ENCODE peak calls at places on chromosome 6, in seven cellular contexts. K is esophagus squamous epithelium, N is mesothelial cell of epicardium, S is psoas muscle, B is colonic mucosa, O is RWPE1, V is thoracic aorta. F is an unnamed sample.

GRCh38 chr6:107082045-107082444 is 33.3 kb downstream of the BEND3 start:
- DNase-seq in K (no peak), N (no peak), S (no peak), B (no peak), O (peak; percentile 31), V (no peak), F (no peak)

GRCh38 chr6:3516094-3516493 is 59.2 kb upstream of the SLC22A23 start:
- DNase-seq in K (no peak), N (no peak), S (no peak), B (no peak), O (no peak), V (no peak), F (no peak)

GRCh38 chr6:158441639-158442308 is 118.1 kb upstream of the TMEM181 start:
- DNase-seq in K (no peak), N (no peak), S (peak; percentile 27), B (peak; percentile 21), O (no peak), V (no peak), F (no peak)

GRCh38 chr6:167501831-167502385 is 177.0 kb downstream of the TTLL2 start:
- DNase-seq in K (no peak), N (no peak), S (no peak), B (peak; percentile 55), O (no peak), V (no peak), F (no peak)

GRCh38 chr6:13248549-13248948 is 79.8 kb downstream of the TBC1D7 start:
- DNase-seq in K (no peak), N (no peak), S (no peak), B (no peak), O (no peak), V (no peak), F (no peak)

GRCh38 chr6:32529697-32530429 is at the start of gene HLA-DRB5:
- DNase-seq in K (no peak), N (no peak), S (no peak), B (no peak), O (no peak), V (no peak), F (peak; percentile 30)

GRCh38 chr6:170128346-170128745 is 162.5 kb downstream of the DLL1 start:
- DNase-seq in K (no peak), N (peak; percentile 5), S (no peak), B (peak; percentile 14), O (no peak), V (no peak), F (no peak)

GRCh38 chr6:46925563-46926253 is 4.0 kb upstream of the ADGRF5 start:
- DNase-seq in K (no peak), N (no peak), S (peak; percentile 38), B (no peak), O (peak; percentile 64), V (peak; percentile 41), F (no peak)

GRCh38 chr6:135196739-135197510 is 15.8 kb downstream of the MYB start:
- DNase-seq in K (no peak), N (no peak), S (no peak), B (no peak), O (no peak), V (no peak), F (peak; percentile 12)

GRCh38 chr6:42787018-42787611 is 5.3 kb downstream of the BICRAL start:
- DNase-seq in K (no peak), N (no peak), S (no peak), B (no peak), O (no peak), V (no peak), F (no peak)

GRCh38 chr6:8888468-8888867 is 453.1 kb upstream of the SLC35B3 start:
- DNase-seq in K (no peak), N (no peak), S (no peak), B (no peak), O (no peak), V (no peak), F (peak; percentile 25)

GRCh38 chr6:56370591-56371198 is 123.3 kb upstream of the COL21A1 start:
- DNase-seq in K (no peak), N (no peak), S (no peak), B (peak; percentile 41), O (peak; percentile 75), V (peak; percentile 39), F (peak; percentile 15)

GRCh38 chr6:46255528-46255927 is 84.7 kb upstream of the ENPP5 start:
- DNase-seq in K (no peak), N (no peak), S (no peak), B (no peak), O (no peak), V (no peak), F (no peak)

GRCh38 chr6:37698264-37699137 is 818 bp upstream of the MDGA1 start:
- DNase-seq in K (no peak), N (no peak), S (peak; percentile 47), B (peak; percentile 53), O (peak; percentile 32), V (no peak), F (peak; percentile 67)

GRCh38 chr6:31203345-31203979 is 33.0 kb upstream of the POU5F1 start:
- DNase-seq in K (no peak), N (no peak), S (no peak), B (peak; percentile 66), O (peak; percentile 69), V (no peak), F (no peak)

GRCh38 chr6:21476054-21476552 is 117.4 kb upstream of the SOX4 start:
- DNase-seq in K (no peak), N (no peak), S (no peak), B (no peak), O (no peak), V (no peak), F (no peak)

GRCh38 chr6:32973934-32974333 is 5.5 kb downstream of the BRD2 start:
- DNase-seq in K (no peak), N (no peak), S (no peak), B (peak; percentile 64), O (no peak), V (no peak), F (peak; percentile 41)

DNA sequence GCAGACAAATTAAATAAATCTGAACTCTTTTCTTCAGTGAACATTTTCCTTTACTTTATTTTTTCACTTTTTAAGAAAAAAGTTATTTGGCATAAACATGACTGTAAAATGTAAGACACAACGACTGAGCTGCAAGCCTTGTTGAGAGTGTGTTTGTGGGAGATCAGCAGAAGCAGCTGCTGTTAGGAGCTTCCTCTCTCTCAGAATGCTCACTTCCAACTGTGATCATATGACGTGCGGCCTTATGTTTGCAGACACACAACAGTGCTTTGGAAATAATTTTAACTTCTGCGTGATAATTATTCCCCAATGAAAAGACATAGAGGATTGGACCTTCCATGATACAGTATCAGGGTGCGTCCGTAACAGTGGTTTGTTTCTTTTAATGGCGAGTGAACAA is 104.0 kb downstream of the ARHGAP18 start:
- DNase-seq in K (no peak), N (no peak), S (no peak), B (no peak), O (no peak), V (no peak), F (no peak)
- TF ChIP-seq CTCF in K (no peak), N (no peak), S (no peak), B (no peak), O (no peak), V (no peak), F (no peak)

GRCh38 chr6:29720863-29721262 is 2.4 kb upstream of the HLA-F start:
- DNase-seq in K (no peak), N (no peak), S (no peak), B (no peak), O (no peak), V (no peak), F (no peak)
- TF ChIP-seq CTCF in K (no peak), N (no peak), S (no peak), B (no peak), O (peak; percentile 6), V (no peak), F (peak; percentile 22)

GRCh38 chr6:39029156-39030011 is 19.2 kb upstream of the GLP1R start:
- DNase-seq in K (no peak), N (no peak), S (no peak), B (peak; percentile 38), O (peak; percentile 47), V (no peak), F (peak; percentile 67)
- TF ChIP-seq CTCF in K (peak; percentile 28), N (peak; percentile 52), S (peak; percentile 33), B (peak; percentile 47), O (peak; percentile 68), V (peak; percentile 13), F (peak; percentile 84)

DNA sequence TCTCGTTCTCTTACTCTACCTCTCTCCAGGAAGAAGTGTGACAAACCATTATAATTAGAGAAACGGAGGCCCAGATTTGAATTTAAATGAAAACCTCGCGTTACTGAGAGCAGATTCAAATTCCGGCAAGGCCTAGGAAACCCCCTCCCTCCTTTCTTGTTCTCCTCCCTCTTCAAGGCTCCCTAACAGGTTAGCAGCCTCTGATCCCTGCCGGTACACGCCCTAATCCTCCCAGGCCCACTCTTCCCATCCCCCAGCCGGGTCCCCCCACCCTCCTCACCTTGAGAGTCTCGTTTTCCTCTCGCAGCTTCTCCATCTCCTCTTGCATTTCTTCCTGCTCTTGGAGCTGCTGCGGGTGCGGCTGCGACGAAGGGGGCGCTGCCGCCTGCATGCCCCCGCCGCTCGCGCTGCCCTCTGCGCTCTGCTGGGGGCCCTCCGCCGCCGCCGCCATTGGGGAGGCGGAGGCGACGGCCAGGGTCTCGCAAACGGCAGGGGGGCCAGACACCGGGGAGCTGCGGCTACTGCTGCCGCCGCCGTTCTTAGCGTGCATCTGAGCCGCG is 3.8 kb downstream of the MTCL3 start:
- DNase-seq in K (no peak), N (no peak), S (no peak), B (no peak), O (no peak), V (no peak), F (peak; percentile 33)
- TF ChIP-seq CTCF in K (no peak), N (no peak), S (no peak), B (no peak), O (no peak), V (no peak), F (no peak)

GRCh38 chr6:72248621-72249020 is 362.3 kb downstream of the RIMS1 start:
- DNase-seq in K (no peak), N (no peak), S (no peak), B (no peak), O (no peak), V (no peak), F (no peak)

GRCh38 chr6:72250664-72251063 is 364.3 kb downstream of the RIMS1 start:
- DNase-seq in K (no peak), N (no peak), S (no peak), B (no peak), O (no peak), V (no peak), F (no peak)

GRCh38 chr6:72245565-72245964 is 359.2 kb downstream of the RIMS1 start:
- DNase-seq in K (no peak), N (no peak), S (no peak), B (no peak), O (no peak), V (no peak), F (no peak)

GRCh38 chr6:72246926-72247325 is 360.6 kb downstream of the RIMS1 start:
- DNase-seq in K (no peak), N (no peak), S (no peak), B (no peak), O (peak; percentile 1), V (no peak), F (no peak)
- TF ChIP-seq CTCF in K (no peak), N (no peak), S (no peak), B (no peak), O (no peak), V (no peak), F (no peak)